ENCODE peak calls at places on chromosomes 7 and 10, in ten cellular contexts. D is neuronal stem cell, B is GM12878, G is H9, Z is GM23248, M is adipocyte, H is SK-N-SH, Q is MM.1S, T is endodermal cell, N is neural progenitor cell. A is an unnamed sample.

GRCh38 chr10:124224331-124225028 is 131.1 kb upstream of the CHST15 start:
- DNase-seq in D (no peak), B (no peak), G (no peak), Z (peak; percentile 23), M (peak; percentile 62), H (no peak), Q (no peak), T (no peak), N (no peak), A (peak; percentile 64)

GRCh38 chr7:83502636-83503035 is 146.3 kb downstream of the SEMA3E start:
- DNase-seq in D (no peak), B (no peak), G (no peak), Z (no peak), M (no peak), H (no peak), Q (no peak), T (no peak), N (no peak), A (peak; percentile 32)

GRCh38 chr7:132393789-132394261 is 182.4 kb downstream of the PLXNA4 start:
- DNase-seq in D (no peak), B (no peak), G (no peak), Z (peak; percentile 56), M (no peak), H (peak; percentile 55), Q (no peak), T (no peak), N (no peak), A (no peak)

GRCh38 chr10:13006037-13006436 is 4.5 kb upstream of the CCDC3 start:
- DNase-seq in D (no peak), B (no peak), G (no peak), Z (no peak), M (no peak), H (no peak), Q (no peak), T (no peak), N (no peak), A (no peak)

GRCh38 chr10:85778074-85778473 is 588.5 kb downstream of the GRID1 start:
- DNase-seq in D (no peak), B (no peak), G (no peak), Z (no peak), M (no peak), H (no peak), Q (no peak), T (no peak), N (no peak), A (no peak)

GRCh38 chr10:126179637-126180036 is 208.6 kb downstream of the ADAM12 start:
- DNase-seq in D (no peak), B (no peak), G (no peak), Z (no peak), M (no peak), H (no peak), Q (no peak), T (no peak), N (no peak), A (no peak)

GRCh38 chr7:4208586-4208985 is 473.5 kb upstream of the FOXK1 start:
- DNase-seq in D (no peak), B (no peak), G (no peak), Z (no peak), M (no peak), H (no peak), Q (no peak), T (no peak), N (no peak), A (no peak)

GRCh38 chr10:58672855-58673254 is 160.2 kb downstream of the BICC1 start:
- DNase-seq in D (no peak), B (no peak), G (no peak), Z (no peak), M (peak; percentile 68), H (no peak), Q (no peak), T (no peak), N (no peak), A (no peak)

GRCh38 chr7:115471891-115472290 is 550.0 kb downstream of the MDFIC start:
- DNase-seq in D (no peak), B (no peak), G (no peak), Z (peak; percentile 46), M (peak; percentile 43), H (no peak), Q (no peak), T (no peak), N (no peak), A (no peak)

GRCh38 chr7:135320277-135320676 is 86.6 kb downstream of the STRA8 start:
- DNase-seq in D (no peak), B (no peak), G (no peak), Z (peak; percentile 33), M (peak; percentile 77), H (peak; percentile 90), Q (no peak), T (no peak), N (no peak), A (peak; percentile 86)

GRCh38 chr7:122438492-122438891 is 133.9 kb upstream of the FEZF1 start:
- DNase-seq in D (peak; percentile 32), B (no peak), G (no peak), Z (no peak), M (no peak), H (no peak), Q (no peak), T (peak; percentile 45), N (peak; percentile 54), A (no peak)

GRCh38 chr10:122646511-122647382 is 52.9 kb downstream of the C10orf120 start:
- DNase-seq in D (no peak), B (no peak), G (no peak), Z (peak; percentile 16), M (no peak), H (no peak), Q (no peak), T (peak; percentile 29), N (no peak), A (no peak)

GRCh38 chr7:73742338-73742752 is 3.7 kb upstream of the ABHD11 start:
- DNase-seq in D (no peak), B (no peak), G (peak; percentile 80), Z (no peak), M (no peak), H (no peak), Q (no peak), T (peak; percentile 91), N (peak; percentile 38), A (no peak)

DNA sequence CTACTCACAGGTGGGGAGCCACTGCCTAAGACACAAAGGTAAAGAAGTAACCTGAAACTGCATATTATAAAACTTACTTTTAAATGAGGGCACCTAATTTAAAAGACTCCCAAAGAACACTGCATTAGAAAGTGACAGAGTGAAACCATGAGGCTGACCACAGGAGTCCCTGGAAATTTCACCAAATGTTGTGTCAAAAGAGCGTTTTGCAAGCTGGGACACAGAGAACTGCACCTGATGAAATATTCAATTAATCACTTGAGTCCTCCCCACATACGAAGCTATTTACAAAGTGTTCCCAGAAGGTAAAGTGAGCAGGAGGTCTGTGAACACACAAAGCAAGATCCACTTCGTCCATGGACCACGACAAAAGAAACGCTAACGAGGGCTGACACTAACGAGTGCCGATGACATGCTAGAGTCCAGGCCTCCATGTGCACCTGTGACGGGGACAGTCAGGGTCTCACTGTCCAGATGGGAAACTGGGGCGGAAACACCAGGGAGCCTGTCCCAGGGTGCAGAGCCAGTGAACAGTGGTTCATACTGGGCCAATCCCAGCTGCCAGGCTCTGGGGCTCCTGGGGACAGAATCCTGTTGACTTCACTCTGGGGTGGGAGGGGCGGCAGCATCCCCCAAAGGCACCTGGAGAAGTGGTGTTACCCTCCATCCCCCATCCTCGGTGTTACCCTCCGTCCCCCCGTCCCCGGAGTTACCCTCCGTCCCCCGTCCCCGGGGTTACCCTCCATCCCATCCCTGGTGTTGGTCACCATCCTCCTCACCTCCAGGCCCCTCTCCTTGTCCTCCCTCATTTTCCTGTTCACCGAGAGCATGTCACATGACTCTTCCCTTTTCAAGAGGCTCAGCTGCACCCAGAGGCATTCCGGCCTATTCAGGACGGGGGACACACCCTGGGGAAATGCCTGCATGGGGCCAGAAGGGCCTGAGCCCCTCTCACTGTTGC is 63.4 kb downstream of the DIP2C start:
- DNase-seq in D (no peak), B (no peak), G (no peak), Z (no peak), M (no peak), H (no peak), Q (no peak), T (peak; percentile 43), N (peak; percentile 56), A (no peak)
- H3K9ac ChIP-seq in D (no peak overlapping the region), B (no peak overlapping the region), G (no peak overlapping the region), Z (peak overlapping the region; percentile 76), M (peak overlapping the region; percentile 71), H (peak overlapping the region; percentile 30), Q (no peak overlapping the region), T (peak overlapping the region; percentile 43), N (no peak overlapping the region), A (no peak overlapping the region)

DNA sequence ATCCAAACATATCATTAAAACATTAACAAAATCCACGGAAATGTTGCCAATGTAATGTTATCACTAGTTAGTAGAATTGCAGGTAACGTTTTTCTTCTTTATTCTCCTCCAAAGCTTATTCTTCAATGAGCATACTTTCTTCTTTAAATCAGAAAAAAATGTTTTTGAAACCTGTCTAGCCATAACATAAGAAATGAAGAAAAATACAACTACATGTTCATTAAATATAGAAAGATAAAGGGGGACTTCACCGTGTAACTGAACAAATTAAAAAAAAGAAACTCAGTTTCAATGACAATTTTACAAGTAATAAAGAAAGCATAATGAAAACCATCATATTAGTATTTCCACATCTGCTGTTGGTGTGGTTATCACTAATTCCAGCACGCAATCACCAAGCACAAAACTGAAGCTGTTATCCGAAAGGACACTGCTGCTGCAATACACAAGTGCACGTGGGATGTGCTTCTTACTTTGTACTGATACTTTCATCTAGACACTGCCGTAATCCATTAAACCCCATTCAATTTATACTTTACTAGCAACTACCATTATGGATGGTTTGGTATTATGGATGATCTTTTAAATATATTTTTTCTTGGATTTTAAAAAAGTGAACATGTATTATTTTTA is 9.6 kb downstream of the ESYT2 start:
- DNase-seq in D (no peak), B (no peak), G (no peak), Z (peak; percentile 69), M (peak; percentile 62), H (no peak), Q (no peak), T (no peak), N (no peak), A (no peak)
- H3K9ac ChIP-seq in D (no peak overlapping the region), B (no peak overlapping the region), G (no peak overlapping the region), Z (peak overlapping the region; percentile 88), M (peak overlapping the region; percentile 83), H (peak overlapping the region; percentile 72), Q (no peak overlapping the region), T (no peak overlapping the region), N (no peak overlapping the region), A (peak overlapping the region; percentile 98)

GRCh38 chr10:87915406-87915805 is 52.0 kb downstream of the PTEN start:
- DNase-seq in D (peak; percentile 46), B (no peak), G (peak; percentile 71), Z (no peak), M (no peak), H (no peak), Q (no peak), T (peak; percentile 87), N (peak; percentile 87), A (no peak)
- H3K9ac ChIP-seq in D (no peak overlapping the region), B (no peak overlapping the region), G (no peak overlapping the region), Z (no peak overlapping the region), M (no peak overlapping the region), H (no peak overlapping the region), Q (no peak overlapping the region), T (no peak overlapping the region), N (no peak overlapping the region), A (no peak overlapping the region)

GRCh38 chr7:157874870-157875229 is 538.0 kb downstream of the DNAJB6 start:
- DNase-seq in D (no peak), B (no peak), G (no peak), Z (no peak), M (no peak), H (no peak), Q (no peak), T (no peak), N (no peak), A (no peak)
- H3K9ac ChIP-seq in D (peak overlapping the region; percentile 26), B (no peak overlapping the region), G (no peak overlapping the region), Z (no peak overlapping the region), M (no peak overlapping the region), H (no peak overlapping the region), Q (no peak overlapping the region), T (no peak overlapping the region), N (no peak overlapping the region), A (no peak overlapping the region)